ENCODE peak calls at places on chromosomes 1 and 21, in five cellular contexts. One of them, this sample, is unnamed.

GRCh38 chr1:108955111-108955510 is 8.2 kb downstream of the CLCC1 start:
- DNase-seq in upper lobe of right lung: no peak
- DNase-seq in sigmoid colon: no peak
- DNase-seq in tibial artery: no peak
- DNase-seq in HCT116: no peak
- DNase-seq in this sample: no peak

GRCh38 chr1:192977089-192977706 is 82.0 kb downstream of the UCHL5 start:
- DNase-seq in tibial artery: no peak
- DNase-seq in sigmoid colon: no peak
- DNase-seq in upper lobe of right lung: no peak
- DNase-seq in HCT116: no peak
- DNase-seq in this sample: no peak

GRCh38 chr1:206591236-206591635 is 21.0 kb downstream of the EIF2D start:
- DNase-seq in sigmoid colon: no peak
- DNase-seq in HCT116: no peak
- DNase-seq in tibial artery: no peak
- DNase-seq in upper lobe of right lung: no peak
- DNase-seq in this sample: no peak

GRCh38 chr21:44977616-44978340 is 37.9 kb downstream of the SLX9 start:
- DNase-seq in HCT116: no peak
- DNase-seq in tibial artery: no peak
- DNase-seq in sigmoid colon: no peak
- DNase-seq in upper lobe of right lung: no peak
- DNase-seq in this sample: no peak

GRCh38 chr1:167465751-167466150 is 52.6 kb downstream of the CD247 start:
- DNase-seq in tibial artery: no peak
- DNase-seq in HCT116: no peak
- DNase-seq in sigmoid colon: peak; percentile 10
- DNase-seq in upper lobe of right lung: no peak
- DNase-seq in this sample: no peak

GRCh38 chr1:25435315-25436103 is 4.8 kb downstream of the MACO1 start:
- DNase-seq in upper lobe of right lung: no peak
- DNase-seq in tibial artery: no peak
- DNase-seq in HCT116: no peak
- DNase-seq in sigmoid colon: no peak
- DNase-seq in this sample: no peak

GRCh38 chr1:6208723-6209660 is 3.1 kb downstream of the RNF207 start:
- DNase-seq in HCT116: no peak
- DNase-seq in upper lobe of right lung: peak; percentile 76
- DNase-seq in tibial artery: no peak
- DNase-seq in sigmoid colon: no peak
- DNase-seq in this sample: peak; percentile 84

GRCh38 chr1:244917271-244917670 is 52.9 kb upstream of the HNRNPU start:
- DNase-seq in upper lobe of right lung: no peak
- DNase-seq in HCT116: no peak
- DNase-seq in tibial artery: no peak
- DNase-seq in sigmoid colon: no peak
- DNase-seq in this sample: no peak

DNA sequence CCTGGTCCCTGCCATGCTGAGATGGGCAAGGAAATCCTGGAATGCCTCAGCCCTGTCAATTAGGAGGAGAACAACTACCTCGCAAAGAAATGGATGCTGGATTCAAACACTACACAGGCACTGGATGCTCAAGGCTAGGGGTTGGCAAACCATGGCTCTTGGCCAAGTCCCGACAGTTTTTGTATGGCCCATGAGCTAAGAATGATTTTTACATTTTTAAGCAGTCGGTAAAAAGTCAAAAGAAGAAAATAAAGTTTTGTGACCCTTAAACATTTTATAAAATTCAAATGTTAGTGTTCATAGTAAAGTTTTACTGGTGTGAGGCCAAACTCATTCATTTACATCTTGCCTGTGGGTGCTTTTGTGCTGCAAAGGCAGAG is 6.5 kb downstream of the CDK18 start:
- DNase-seq in HCT116: no peak
- DNase-seq in sigmoid colon: no peak
- DNase-seq in tibial artery: no peak
- DNase-seq in upper lobe of right lung: no peak
- DNase-seq in this sample: no peak
- H3K27ac ChIP-seq in HCT116: no peak overlapping the region
- H3K27ac ChIP-seq in sigmoid colon: no peak overlapping the region
- H3K27ac ChIP-seq in tibial artery: peak overlapping the region; percentile 89
- H3K27ac ChIP-seq in upper lobe of right lung: no peak overlapping the region
- H3K27ac ChIP-seq in this sample: peak overlapping the region; percentile 35

GRCh38 chr1:36095760-36096405 is 7.2 kb downstream of the ADPRS start:
- DNase-seq in HCT116: no peak
- DNase-seq in tibial artery: peak; percentile 57
- DNase-seq in upper lobe of right lung: no peak
- DNase-seq in sigmoid colon: no peak
- DNase-seq in this sample: peak; percentile 59
- H3K27ac ChIP-seq in HCT116: no peak overlapping the region
- H3K27ac ChIP-seq in tibial artery: no peak overlapping the region
- H3K27ac ChIP-seq in upper lobe of right lung: peak overlapping the region; percentile 40
- H3K27ac ChIP-seq in sigmoid colon: no peak overlapping the region
- H3K27ac ChIP-seq in this sample: no peak overlapping the region

GRCh38 chr1:40096646-40096976 is 441 bp downstream of the PPT1 start:
- DNase-seq in tibial artery: no peak
- DNase-seq in sigmoid colon: no peak
- DNase-seq in upper lobe of right lung: no peak
- DNase-seq in HCT116: no peak
- DNase-seq in this sample: no peak
- H3K27ac ChIP-seq in tibial artery: peak overlapping the region; percentile 63
- H3K27ac ChIP-seq in sigmoid colon: peak overlapping the region; percentile 70
- H3K27ac ChIP-seq in upper lobe of right lung: peak overlapping the region; percentile 60
- H3K27ac ChIP-seq in HCT116: no peak overlapping the region
- H3K27ac ChIP-seq in this sample: no peak overlapping the region

DNA sequence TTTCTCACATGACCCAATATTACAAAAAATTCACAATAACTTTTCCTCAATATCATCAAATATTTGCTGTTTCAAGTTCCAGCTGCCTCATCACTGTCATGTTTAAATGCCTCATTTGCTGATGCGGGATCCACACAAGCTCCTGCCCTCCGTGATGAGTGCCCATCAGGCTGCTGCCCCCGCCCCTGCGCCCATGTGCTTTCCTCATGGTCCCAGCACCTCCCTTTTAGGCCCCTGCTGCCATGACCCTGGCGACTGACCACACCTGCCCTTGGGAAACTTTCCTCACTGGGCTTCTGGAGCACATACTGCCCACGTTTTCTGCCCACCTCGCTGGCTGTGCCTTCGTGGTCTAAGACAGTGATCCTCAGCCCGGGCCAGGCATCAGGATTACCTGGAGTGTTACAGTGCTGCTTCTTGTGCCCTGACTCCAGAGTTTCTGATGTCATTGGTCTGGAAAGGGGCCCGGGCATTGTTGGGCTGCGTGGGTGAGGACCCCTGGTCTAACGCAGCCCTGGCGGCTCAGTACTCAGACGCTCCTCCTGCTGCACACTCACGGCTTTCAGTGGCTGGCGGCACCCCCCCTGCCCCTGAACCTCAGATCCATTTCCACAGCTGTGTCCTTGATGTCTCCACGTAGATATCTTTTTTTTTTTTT is 20.5 kb downstream of the PLEKHM2 start:
- DNase-seq in sigmoid colon: no peak
- DNase-seq in upper lobe of right lung: no peak
- DNase-seq in HCT116: no peak
- DNase-seq in tibial artery: no peak
- DNase-seq in this sample: no peak
- H3K27ac ChIP-seq in sigmoid colon: peak overlapping the region; percentile 88
- H3K27ac ChIP-seq in upper lobe of right lung: peak overlapping the region; percentile 87
- H3K27ac ChIP-seq in HCT116: no peak overlapping the region
- H3K27ac ChIP-seq in tibial artery: peak overlapping the region; percentile 91
- H3K27ac ChIP-seq in this sample: peak overlapping the region; percentile 2